ENCODE peak calls at places on chromosomes 5 and 9, in six cellular contexts. One of them, this sample, is unnamed.

GRCh38 chr5:141245250-141245717 is at the start of gene PCDHB15:
- DNase-seq in IMR-90: no peak
- DNase-seq in MM.1S: no peak
- DNase-seq in heart right ventricle: peak; percentile 37
- DNase-seq in mammary epithelial cell: peak; percentile 8
- DNase-seq in lung: no peak
- DNase-seq in this sample: peak; percentile 10

GRCh38 chr9:96554801-96555566 is 64.7 kb downstream of the CDC14B start:
- DNase-seq in IMR-90: peak; percentile 62
- DNase-seq in MM.1S: no peak
- DNase-seq in heart right ventricle: no peak
- DNase-seq in mammary epithelial cell: no peak
- DNase-seq in lung: no peak
- DNase-seq in this sample: peak; percentile 72

GRCh38 chr9:133107961-133108793 is 12.9 kb downstream of the RALGDS start:
- DNase-seq in IMR-90: no peak
- DNase-seq in MM.1S: no peak
- DNase-seq in heart right ventricle: no peak
- DNase-seq in mammary epithelial cell: no peak
- DNase-seq in lung: no peak
- DNase-seq in this sample: no peak

GRCh38 chr5:144844086-144844485 is 673.4 kb downstream of the KCTD16 start:
- DNase-seq in IMR-90: no peak
- DNase-seq in MM.1S: no peak
- DNase-seq in heart right ventricle: no peak
- DNase-seq in mammary epithelial cell: no peak
- DNase-seq in lung: no peak
- DNase-seq in this sample: no peak

GRCh38 chr5:149550267-149550582 is 1.0 kb downstream of the CSNK1A1 start:
- DNase-seq in IMR-90: peak; percentile 71
- DNase-seq in MM.1S: peak; percentile 21
- DNase-seq in heart right ventricle: no peak
- DNase-seq in mammary epithelial cell: no peak
- DNase-seq in lung: peak; percentile 45
- DNase-seq in this sample: peak; percentile 82

GRCh38 chr9:5485365-5486085 is 24.8 kb upstream of the PDCD1LG2 start:
- DNase-seq in IMR-90: no peak
- DNase-seq in MM.1S: no peak
- DNase-seq in heart right ventricle: no peak
- DNase-seq in mammary epithelial cell: no peak
- DNase-seq in lung: no peak
- DNase-seq in this sample: no peak

GRCh38 chr9:133813749-133814585 is 75.8 kb upstream of the SARDH start:
- DNase-seq in IMR-90: peak; percentile 26
- DNase-seq in MM.1S: no peak
- DNase-seq in heart right ventricle: peak; percentile 69
- DNase-seq in mammary epithelial cell: no peak
- DNase-seq in lung: peak; percentile 41
- DNase-seq in this sample: peak; percentile 15

GRCh38 chr9:83266618-83267543 is 203.9 kb upstream of the RASEF start:
- DNase-seq in IMR-90: no peak
- DNase-seq in MM.1S: no peak
- DNase-seq in heart right ventricle: peak; percentile 67
- DNase-seq in mammary epithelial cell: no peak
- DNase-seq in lung: no peak
- DNase-seq in this sample: peak; percentile 55

GRCh38 chr5:120140510-120140909 is 323.6 kb upstream of the PRR16 start:
- DNase-seq in IMR-90: no peak
- DNase-seq in MM.1S: no peak
- DNase-seq in heart right ventricle: no peak
- DNase-seq in mammary epithelial cell: no peak
- DNase-seq in lung: no peak
- DNase-seq in this sample: no peak

GRCh38 chr5:81850494-81850893 is 99.6 kb upstream of the SSBP2 start:
- DNase-seq in IMR-90: peak; percentile 43
- DNase-seq in MM.1S: no peak
- DNase-seq in heart right ventricle: no peak
- DNase-seq in mammary epithelial cell: no peak
- DNase-seq in lung: no peak
- DNase-seq in this sample: peak; percentile 61

GRCh38 chr5:93246093-93246855 is 334.7 kb downstream of the NR2F1-AS1 start:
- DNase-seq in IMR-90: peak; percentile 47
- DNase-seq in MM.1S: no peak
- DNase-seq in heart right ventricle: no peak
- DNase-seq in mammary epithelial cell: no peak
- DNase-seq in lung: no peak
- DNase-seq in this sample: no peak

GRCh38 chr5:113053614-113054013 is 77.0 kb downstream of the DCP2 start:
- DNase-seq in IMR-90: peak; percentile 72
- DNase-seq in MM.1S: no peak
- DNase-seq in heart right ventricle: no peak
- DNase-seq in mammary epithelial cell: no peak
- DNase-seq in lung: no peak
- DNase-seq in this sample: peak; percentile 87

GRCh38 chr9:91727316-91727861 is 222.6 kb downstream of the ROR2 start:
- DNase-seq in IMR-90: peak; percentile 56
- DNase-seq in MM.1S: peak; percentile 58
- DNase-seq in heart right ventricle: no peak
- DNase-seq in mammary epithelial cell: peak; percentile 39
- DNase-seq in lung: no peak
- DNase-seq in this sample: peak; percentile 61

GRCh38 chr5:72509401-72509800 is 2.2 kb upstream of the ZNF366 start:
- DNase-seq in IMR-90: no peak
- DNase-seq in MM.1S: no peak
- DNase-seq in heart right ventricle: peak; percentile 72
- DNase-seq in mammary epithelial cell: no peak
- DNase-seq in lung: no peak
- DNase-seq in this sample: no peak

GRCh38 chr9:25724424-25724823 is 46.2 kb upstream of the TUSC1 start:
- DNase-seq in IMR-90: peak; percentile 75
- DNase-seq in MM.1S: no peak
- DNase-seq in heart right ventricle: no peak
- DNase-seq in mammary epithelial cell: peak; percentile 19
- DNase-seq in lung: no peak
- DNase-seq in this sample: peak; percentile 28

GRCh38 chr5:141356950-141357349 is 2.1 kb downstream of the PCDHGA4 start:
- DNase-seq in IMR-90: no peak
- DNase-seq in MM.1S: no peak
- DNase-seq in heart right ventricle: no peak
- DNase-seq in mammary epithelial cell: no peak
- DNase-seq in lung: no peak
- DNase-seq in this sample: no peak

GRCh38 chr5:170386743-170387142 is 2.4 kb downstream of the KCNMB1 start:
- DNase-seq in IMR-90: no peak
- DNase-seq in MM.1S: no peak
- DNase-seq in heart right ventricle: no peak
- DNase-seq in mammary epithelial cell: no peak
- DNase-seq in lung: no peak
- DNase-seq in this sample: no peak

GRCh38 chr5:102903074-102903871 is 148.2 kb downstream of the PAM start:
- DNase-seq in IMR-90: peak; percentile 36
- DNase-seq in MM.1S: no peak
- DNase-seq in heart right ventricle: no peak
- DNase-seq in mammary epithelial cell: peak; percentile 63
- DNase-seq in lung: no peak
- DNase-seq in this sample: no peak

GRCh38 chr5:67921004-67921601 is 294.5 kb upstream of the PIK3R1 start:
- DNase-seq in IMR-90: no peak
- DNase-seq in MM.1S: no peak
- DNase-seq in heart right ventricle: no peak
- DNase-seq in mammary epithelial cell: no peak
- DNase-seq in lung: peak; percentile 31
- DNase-seq in this sample: no peak

GRCh38 chr5:73205309-73205708 is 32.3 kb downstream of the TMEM174 start:
- DNase-seq in IMR-90: no peak
- DNase-seq in MM.1S: no peak
- DNase-seq in heart right ventricle: no peak
- DNase-seq in mammary epithelial cell: no peak
- DNase-seq in lung: no peak
- DNase-seq in this sample: no peak

GRCh38 chr9:99391937-99392574 is 170.0 kb downstream of the SEC61B start:
- DNase-seq in IMR-90: no peak
- DNase-seq in MM.1S: no peak
- DNase-seq in heart right ventricle: no peak
- DNase-seq in mammary epithelial cell: no peak
- DNase-seq in lung: no peak
- DNase-seq in this sample: no peak

GRCh38 chr9:129609486-129610192 is 11.3 kb downstream of the C9orf50 start:
- DNase-seq in IMR-90: no peak
- DNase-seq in MM.1S: peak; percentile 13
- DNase-seq in heart right ventricle: peak; percentile 50
- DNase-seq in mammary epithelial cell: no peak
- DNase-seq in lung: peak; percentile 39
- DNase-seq in this sample: peak; percentile 41

GRCh38 chr9:34653610-34654072 is 1.7 kb downstream of the IL11RA start:
- DNase-seq in IMR-90: peak; percentile 20
- DNase-seq in MM.1S: no peak
- DNase-seq in heart right ventricle: no peak
- DNase-seq in mammary epithelial cell: no peak
- DNase-seq in lung: no peak
- DNase-seq in this sample: no peak

GRCh38 chr9:14455243-14455642 is 141.3 kb upstream of the NFIB start:
- DNase-seq in IMR-90: no peak
- DNase-seq in MM.1S: no peak
- DNase-seq in heart right ventricle: no peak
- DNase-seq in mammary epithelial cell: no peak
- DNase-seq in lung: no peak
- DNase-seq in this sample: no peak

GRCh38 chr5:179267671-179268071 is 77.6 kb downstream of the ADAMTS2 start:
- DNase-seq in IMR-90: no peak
- DNase-seq in MM.1S: no peak
- DNase-seq in heart right ventricle: no peak
- DNase-seq in mammary epithelial cell: no peak
- DNase-seq in lung: no peak
- DNase-seq in this sample: no peak

GRCh38 chr5:23303433-23303832 is 204.0 kb upstream of the PRDM9 start:
- DNase-seq in IMR-90: no peak
- DNase-seq in MM.1S: no peak
- DNase-seq in heart right ventricle: no peak
- DNase-seq in mammary epithelial cell: no peak
- DNase-seq in lung: no peak
- DNase-seq in this sample: no peak
- TF ChIP-seq CTCF in IMR-90: no peak
- TF ChIP-seq CTCF in MM.1S: no peak
- TF ChIP-seq CTCF in heart right ventricle: no peak
- TF ChIP-seq CTCF in mammary epithelial cell: no peak
- TF ChIP-seq CTCF in lung: no peak
- TF ChIP-seq CTCF in this sample: no peak

GRCh38 chr5:84370176-84370575 is 14.5 kb downstream of the EDIL3 start:
- DNase-seq in IMR-90: no peak
- DNase-seq in MM.1S: no peak
- DNase-seq in heart right ventricle: no peak
- DNase-seq in mammary epithelial cell: no peak
- DNase-seq in lung: no peak
- DNase-seq in this sample: no peak

GRCh38 chr5:84373506-84373905 is 11.2 kb downstream of the EDIL3 start:
- DNase-seq in IMR-90: no peak
- DNase-seq in MM.1S: no peak
- DNase-seq in heart right ventricle: no peak
- DNase-seq in mammary epithelial cell: no peak
- DNase-seq in lung: no peak
- DNase-seq in this sample: no peak

GRCh38 chr5:84376346-84376745 is 8.3 kb downstream of the EDIL3 start:
- DNase-seq in IMR-90: no peak
- DNase-seq in MM.1S: no peak
- DNase-seq in heart right ventricle: no peak
- DNase-seq in mammary epithelial cell: no peak
- DNase-seq in lung: no peak
- DNase-seq in this sample: no peak

GRCh38 chr5:84374568-84374967 is 10.1 kb downstream of the EDIL3 start:
- DNase-seq in IMR-90: no peak
- DNase-seq in MM.1S: no peak
- DNase-seq in heart right ventricle: no peak
- DNase-seq in mammary epithelial cell: no peak
- DNase-seq in lung: no peak
- DNase-seq in this sample: no peak

GRCh38 chr5:84372066-84372700 is 12.5 kb downstream of the EDIL3 start:
- DNase-seq in IMR-90: peak; percentile 75
- DNase-seq in MM.1S: no peak
- DNase-seq in heart right ventricle: no peak
- DNase-seq in mammary epithelial cell: no peak
- DNase-seq in lung: no peak
- DNase-seq in this sample: peak; percentile 89
- H3K4me3 ChIP-seq in IMR-90: peak overlapping the region; percentile 6
- H3K4me3 ChIP-seq in MM.1S: no peak overlapping the region
- H3K4me3 ChIP-seq in heart right ventricle: no peak overlapping the region
- H3K4me3 ChIP-seq in mammary epithelial cell: no peak overlapping the region
- H3K4me3 ChIP-seq in lung: no peak overlapping the region
- H3K4me3 ChIP-seq in this sample: no peak overlapping the region

DNA sequence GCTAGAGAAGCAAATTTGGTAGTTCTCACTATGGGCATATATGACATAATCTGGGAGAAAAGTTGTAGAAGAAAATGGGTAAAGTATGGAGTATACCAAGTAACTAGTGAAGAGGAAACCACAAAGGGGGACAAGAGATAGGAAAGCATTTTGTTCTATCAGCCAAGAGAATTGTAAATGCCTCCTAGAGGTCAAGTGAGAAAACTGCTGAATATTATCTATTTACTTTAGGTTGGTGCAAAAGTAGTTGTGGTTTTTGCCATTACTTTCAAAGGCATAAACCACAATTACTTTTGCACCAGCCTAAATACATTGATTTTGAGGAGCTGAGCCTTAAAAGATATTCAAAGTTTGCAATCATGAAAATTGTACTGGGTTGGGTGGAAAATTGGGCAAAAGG is 126.7 kb upstream of the GRHPR start:
- DNase-seq in IMR-90: no peak
- DNase-seq in MM.1S: peak; percentile 27
- DNase-seq in heart right ventricle: no peak
- DNase-seq in mammary epithelial cell: no peak
- DNase-seq in lung: no peak
- DNase-seq in this sample: no peak
- TF ChIP-seq CTCF in IMR-90: no peak
- TF ChIP-seq CTCF in MM.1S: peak; percentile 40
- TF ChIP-seq CTCF in heart right ventricle: no peak
- TF ChIP-seq CTCF in mammary epithelial cell: peak; percentile 21
- TF ChIP-seq CTCF in lung: no peak
- TF ChIP-seq CTCF in this sample: peak; percentile 23

GRCh38 chr5:43007911-43008368 is 32.2 kb downstream of the ANXA2R start:
- DNase-seq in IMR-90: peak; percentile 80
- DNase-seq in MM.1S: peak; percentile 89
- DNase-seq in heart right ventricle: peak; percentile 71
- DNase-seq in mammary epithelial cell: peak; percentile 49
- DNase-seq in lung: peak; percentile 76
- DNase-seq in this sample: peak; percentile 83

GRCh38 chr5:43010956-43011355 is 29.2 kb downstream of the ANXA2R start:
- DNase-seq in IMR-90: no peak
- DNase-seq in MM.1S: no peak
- DNase-seq in heart right ventricle: peak; percentile 30
- DNase-seq in mammary epithelial cell: no peak
- DNase-seq in lung: no peak
- DNase-seq in this sample: peak; percentile 34

GRCh38 chr5:43008369-43009158 is 31.6 kb downstream of the ANXA2R start:
- DNase-seq in IMR-90: peak; percentile 93
- DNase-seq in MM.1S: peak; percentile 96
- DNase-seq in heart right ventricle: peak; percentile 92
- DNase-seq in mammary epithelial cell: peak; percentile 50
- DNase-seq in lung: peak; percentile 85
- DNase-seq in this sample: peak; percentile 94

GRCh38 chr5:43007246-43007910 is 32.7 kb downstream of the ANXA2R start:
- DNase-seq in IMR-90: peak; percentile 91
- DNase-seq in MM.1S: peak; percentile 71
- DNase-seq in heart right ventricle: peak; percentile 84
- DNase-seq in mammary epithelial cell: peak; percentile 72
- DNase-seq in lung: peak; percentile 85
- DNase-seq in this sample: peak; percentile 96

GRCh38 chr5:43006411-43007202 is 33.5 kb downstream of the ANXA2R start:
- DNase-seq in IMR-90: peak; percentile 31
- DNase-seq in MM.1S: no peak
- DNase-seq in heart right ventricle: no peak
- DNase-seq in mammary epithelial cell: no peak
- DNase-seq in lung: no peak
- DNase-seq in this sample: peak; percentile 77
- H3K4me3 ChIP-seq in IMR-90: no peak overlapping the region
- H3K4me3 ChIP-seq in MM.1S: no peak overlapping the region
- H3K4me3 ChIP-seq in heart right ventricle: peak overlapping the region; percentile 39
- H3K4me3 ChIP-seq in mammary epithelial cell: no peak overlapping the region
- H3K4me3 ChIP-seq in lung: no peak overlapping the region
- H3K4me3 ChIP-seq in this sample: peak overlapping the region; percentile 56